ENCODE peak calls at places on chromosomes 7 and 10, in nine cellular contexts. J is nephron progenitor cell; Y is HCT116; H is endothelial cell; N is left ventricle myocardium inferior; Q is astrocyte of the spinal cord; L is Peyer's patch; D is CD8-positive, alpha-beta T cell; R is lower lobe of right lung. B is an unnamed sample.

GRCh38 chr10:4240641-4241197 is 455.7 kb upstream of the KLF6 start:
- DNase-seq in J (no peak), Y (no peak), H (no peak), N (no peak), Q (peak; percentile 91), L (no peak), D (no peak), R (no peak), B (no peak)

GRCh38 chr10:116170815-116171250 is 102.2 kb downstream of the GFRA1 start:
- DNase-seq in J (no peak), Y (no peak), H (no peak), N (no peak), Q (peak; percentile 24), L (no peak), D (no peak), R (no peak), B (no peak)

GRCh38 chr7:17580141-17580540 is 281.7 kb downstream of the AHR start:
- DNase-seq in J (no peak), Y (no peak), H (no peak), N (no peak), Q (peak; percentile 79), L (no peak), D (no peak), R (no peak), B (no peak)

GRCh38 chr10:74436523-74437170 is 285.6 kb downstream of the ADK start:
- DNase-seq in J (no peak), Y (no peak), H (no peak), N (no peak), Q (no peak), L (no peak), D (no peak), R (no peak), B (no peak)

GRCh38 chr10:77685494-77685893 is 47.9 kb upstream of the KCNMA1 start:
- DNase-seq in J (no peak), Y (no peak), H (no peak), N (no peak), Q (no peak), L (no peak), D (no peak), R (no peak), B (no peak)

GRCh38 chr10:61964059-61964709 is 62.7 kb downstream of the ARID5B start:
- DNase-seq in J (no peak), Y (no peak), H (no peak), N (no peak), Q (no peak), L (no peak), D (no peak), R (no peak), B (no peak)

GRCh38 chr7:65731562-65732035 is 141.3 kb upstream of the VKORC1L1 start:
- DNase-seq in J (peak; percentile 58), Y (no peak), H (peak; percentile 68), N (peak; percentile 18), Q (peak; percentile 16), L (no peak), D (peak; percentile 6), R (peak; percentile 64), B (peak; percentile 41)

GRCh38 chr10:69278446-69278963 is at the start of gene HK1:
- DNase-seq in J (no peak), Y (no peak), H (no peak), N (no peak), Q (peak; percentile 35), L (no peak), D (no peak), R (no peak), B (no peak)

GRCh38 chr10:78575400-78575799 is 493.4 kb upstream of the ZMIZ1 start:
- DNase-seq in J (no peak), Y (no peak), H (no peak), N (no peak), Q (peak; percentile 19), L (no peak), D (no peak), R (no peak), B (no peak)

GRCh38 chr7:80923211-80923612 is 4.4 kb upstream of the SEMA3C start:
- DNase-seq in J (no peak), Y (no peak), H (no peak), N (no peak), Q (no peak), L (no peak), D (no peak), R (no peak), B (no peak)

GRCh38 chr10:67925449-67926005 is 41.1 kb downstream of the SIRT1 start:
- DNase-seq in J (no peak), Y (no peak), H (no peak), N (no peak), Q (peak; percentile 16), L (no peak), D (no peak), R (no peak), B (no peak)

GRCh38 chr10:67921065-67921464 is 36.6 kb downstream of the SIRT1 start:
- DNase-seq in J (no peak), Y (no peak), H (no peak), N (no peak), Q (no peak), L (no peak), D (no peak), R (no peak), B (no peak)

GRCh38 chr10:67926956-67927355 is 42.5 kb downstream of the SIRT1 start:
- DNase-seq in J (no peak), Y (no peak), H (no peak), N (no peak), Q (no peak), L (no peak), D (no peak), R (no peak), B (no peak)

GRCh38 chr10:67923551-67923950 is 39.1 kb downstream of the SIRT1 start:
- DNase-seq in J (no peak), Y (no peak), H (no peak), N (no peak), Q (no peak), L (no peak), D (no peak), R (no peak), B (no peak)

DNA sequence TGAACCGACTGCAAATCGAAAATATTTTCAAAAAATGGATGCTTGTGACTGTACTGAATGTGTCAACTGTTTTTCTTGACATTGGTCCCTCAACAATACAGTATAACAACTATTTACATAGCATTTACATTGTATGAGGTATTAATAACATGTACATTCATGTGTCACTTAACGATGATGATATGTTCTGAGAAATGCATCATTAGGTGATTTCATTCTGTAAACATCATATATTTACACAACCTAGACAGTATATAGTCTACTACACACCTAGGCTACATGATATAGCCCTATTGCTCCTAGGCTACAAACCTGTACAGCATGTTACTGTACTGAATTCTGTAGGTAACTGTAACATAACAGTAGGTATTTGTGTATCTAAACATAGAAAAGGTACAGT is 39.7 kb downstream of the SIRT1 start:
- DNase-seq in J (no peak), Y (no peak), H (no peak), N (no peak), Q (no peak), L (no peak), D (no peak), R (no peak), B (no peak)
- TF ChIP-seq CTCF in J (no peak), Y (no peak), H (no peak), N (no peak), Q (no peak), L (no peak), D (no peak), R (no peak), B (no peak)

GRCh38 chr10:95688648-95689047 is 5.1 kb downstream of the TCTN3 start:
- DNase-seq in J (no peak), Y (no peak), H (no peak), N (no peak), Q (no peak), L (no peak), D (no peak), R (no peak), B (no peak)
- TF ChIP-seq CTCF in J (no peak), Y (peak; percentile 11), H (no peak), N (no peak), Q (no peak), L (no peak), D (no peak), R (no peak), B (no peak)

GRCh38 chr10:72254891-72255568 is 18.7 kb upstream of the DDIT4 start:
- DNase-seq in J (peak; percentile 62), Y (no peak), H (peak; percentile 47), N (peak; percentile 94), Q (peak; percentile 80), L (peak; percentile 74), D (peak; percentile 48), R (peak; percentile 89), B (no peak)
- TF ChIP-seq CTCF in J (no peak), Y (no peak), H (no peak), N (no peak), Q (no peak), L (no peak), D (no peak), R (no peak), B (no peak)

GRCh38 chr10:23656735-23657134 is 217.9 kb downstream of the OTUD1 start:
- DNase-seq in J (no peak), Y (no peak), H (peak; percentile 29), N (no peak), Q (no peak), L (no peak), D (no peak), R (no peak), B (no peak)

GRCh38 chr10:23657677-23658076 is 218.8 kb downstream of the OTUD1 start:
- DNase-seq in J (no peak), Y (no peak), H (no peak), N (no peak), Q (no peak), L (no peak), D (no peak), R (no peak), B (no peak)
- TF ChIP-seq CTCF in J (no peak), Y (no peak), H (no peak), N (no peak), Q (no peak), L (no peak), D (no peak), R (no peak), B (no peak)

B was measured in progenitor cell of endocrine pancreas.